ENCODE peak calls at places on chromosomes 6 and 20, in ten cellular contexts. C is NCI-H526 treated with DMSO at 0.1 percent for 48 hours; T is sigmoid colon; K is heart right ventricle; V is Karpas-422; B is cardiac muscle cell; R is stimulated activated CD4-positive, alpha-beta T cell treated with anti-CD3 and anti-CD28 coated beads, TNF-alpha, amount 100 ng/mL, for 24 hours; X is tibial nerve; A is globus pallidus; W is uterus. U is an unnamed sample.
A peak's percentile ranks its signal among the peaks of the same experiment; 100 is the strongest.

GRCh38 chr20:59027746-59028320 is 4.3 kb downstream of the ATP5F1E start:
- DNase-seq in A (no peak), X (no peak), W (no peak), K (no peak), V (no peak), R (no peak), C (no peak), B (peak; percentile 65), T (no peak), U (no peak)

GRCh38 chr20:61253264-61253639 is 1.2 kb downstream of the CDH4 start:
- DNase-seq in A (no peak), R (no peak), X (no peak), K (no peak), V (no peak), W (no peak), C (no peak), B (peak; percentile 25), T (no peak), U (no peak)

GRCh38 chr20:34268851-34269668 is 27.8 kb downstream of the ASIP start:
- DNase-seq in R (no peak), A (peak; percentile 10), B (peak; percentile 45), T (no peak), W (peak; percentile 24), V (no peak), K (peak; percentile 45), C (no peak), X (no peak), U (no peak)

GRCh38 chr6:3748726-3749389 is 2.7 kb downstream of the PXDC1 start:
- DNase-seq in W (no peak), V (no peak), T (no peak), B (no peak), X (no peak), R (no peak), K (no peak), A (no peak), C (no peak), U (no peak)

GRCh38 chr6:33762713-33763112 is 16.0 kb upstream of the IP6K3 start:
- DNase-seq in C (no peak), W (no peak), A (no peak), R (no peak), K (no peak), V (no peak), T (no peak), B (peak; percentile 48), X (no peak), U (no peak)

GRCh38 chr6:144395014-144395413 is 109.9 kb downstream of the UTRN start:
- DNase-seq in K (no peak), A (no peak), V (no peak), B (no peak), C (no peak), X (no peak), R (no peak), W (no peak), T (no peak), U (no peak)

GRCh38 chr6:109897025-109897424 is 81.1 kb upstream of the GPR6 start:
- DNase-seq in R (no peak), C (no peak), W (no peak), B (no peak), T (no peak), A (no peak), V (no peak), X (no peak), K (no peak), U (no peak)

GRCh38 chr6:158642805-158643489 is 1.6 kb downstream of the DYNLT1 start:
- DNase-seq in A (no peak), K (no peak), R (no peak), C (no peak), B (peak; percentile 25), W (no peak), X (no peak), V (no peak), T (peak; percentile 25), U (no peak)

GRCh38 chr6:112929661-112930060 is 582.5 kb downstream of the RFPL4B start:
- DNase-seq in R (no peak), B (no peak), V (no peak), X (no peak), C (no peak), W (no peak), T (no peak), A (no peak), K (no peak), U (no peak)

GRCh38 chr20:24150406-24150805 is 161.8 kb upstream of the GGTLC1 start:
- DNase-seq in V (no peak), C (no peak), T (no peak), R (no peak), A (no peak), K (no peak), W (no peak), B (no peak), X (no peak), U (no peak)

GRCh38 chr6:148465011-148465335 is 122.3 kb downstream of the SASH1 start:
- DNase-seq in B (no peak), K (no peak), T (no peak), A (no peak), R (no peak), W (no peak), C (no peak), X (no peak), V (no peak), U (no peak)

GRCh38 chr6:57435475-57436163 is 118.2 kb downstream of the PRIM2 start:
- DNase-seq in X (no peak), R (no peak), W (no peak), V (peak; percentile 41), T (no peak), B (no peak), C (no peak), A (no peak), K (no peak), U (no peak)

GRCh38 chr20:51457281-51457932 is 85.1 kb downstream of the NFATC2 start:
- DNase-seq in B (peak; percentile 82), K (peak; percentile 44), C (no peak), T (peak; percentile 90), V (peak; percentile 92), W (peak; percentile 73), X (peak; percentile 19), R (no peak), A (no peak), U (no peak)

GRCh38 chr20:58192567-58192966 is 35.9 kb downstream of the ANKRD60 start:
- DNase-seq in T (no peak), B (no peak), W (no peak), K (no peak), A (no peak), X (no peak), R (no peak), C (no peak), V (peak; percentile 69), U (no peak)

GRCh38 chr20:31560900-31561598 is 44.0 kb upstream of the ID1 start:
- DNase-seq in R (no peak), A (no peak), V (no peak), X (no peak), W (no peak), T (no peak), B (peak; percentile 90), C (no peak), K (no peak), U (no peak)

GRCh38 chr6:118387921-118388701 is 160.0 kb upstream of the PLN start:
- DNase-seq in T (no peak), C (no peak), K (no peak), A (no peak), V (no peak), X (no peak), B (peak; percentile 77), W (no peak), R (no peak), U (no peak)

GRCh38 chr20:235891-236290 is 8.8 kb downstream of the DEFB129 start:
- DNase-seq in T (no peak), B (peak; percentile 19), V (no peak), K (no peak), A (peak; percentile 15), R (no peak), W (no peak), C (no peak), X (no peak), U (no peak)

GRCh38 chr6:38567436-38567835 is 72.3 kb downstream of the BTBD9 start:
- DNase-seq in W (peak; percentile 80), K (peak; percentile 74), C (no peak), T (peak; percentile 89), R (no peak), V (no peak), X (peak; percentile 50), A (peak; percentile 35), B (peak; percentile 89), U (no peak)

GRCh38 chr6:43790031-43790430 is 20.0 kb downstream of the VEGFA start:
- DNase-seq in X (peak; percentile 81), B (peak; percentile 93), T (peak; percentile 84), W (peak; percentile 51), K (peak; percentile 49), V (no peak), C (no peak), R (no peak), A (no peak), U (no peak)

GRCh38 chr6:14001329-14002012 is 76.7 kb downstream of the RNF182 start:
- DNase-seq in A (no peak), W (peak; percentile 30), V (no peak), B (peak; percentile 87), T (no peak), R (no peak), C (no peak), X (no peak), K (no peak), U (no peak)

GRCh38 chr6:157233686-157234085 is 89.6 kb downstream of the TMEM242 start:
- DNase-seq in W (no peak), C (no peak), K (no peak), V (no peak), T (peak; percentile 48), R (no peak), B (no peak), A (no peak), X (no peak), U (no peak)

GRCh38 chr6:132962936-132963579 is 148.7 kb downstream of the RPS12 start:
- DNase-seq in K (peak; percentile 62), T (no peak), A (peak; percentile 47), R (peak; percentile 14), X (peak; percentile 67), V (peak; percentile 81), W (peak; percentile 35), C (peak; percentile 68), B (peak; percentile 72), U (no peak)

GRCh38 chr20:48758206-48758820 is 69.5 kb downstream of the PREX1 start:
- DNase-seq in T (no peak), X (no peak), B (no peak), A (no peak), V (no peak), K (no peak), W (no peak), C (no peak), R (no peak), U (no peak)

GRCh38 chr20:38499366-38499765 is 26.7 kb downstream of the RALGAPB start:
- DNase-seq in R (no peak), C (no peak), T (no peak), B (no peak), W (no peak), X (no peak), K (no peak), A (no peak), V (no peak), U (no peak)

GRCh38 chr6:136525586-136526195 is 24.5 kb downstream of the MAP7 start:
- DNase-seq in C (peak; percentile 78), A (peak; percentile 76), R (no peak), K (no peak), V (no peak), W (no peak), T (no peak), X (no peak), B (peak; percentile 3), U (no peak)

GRCh38 chr6:118844915-118845314 is 49.0 kb upstream of the ASF1A start:
- DNase-seq in A (no peak), B (no peak), T (no peak), X (no peak), C (no peak), R (no peak), W (no peak), K (no peak), V (peak; percentile 89), U (no peak)